ENCODE peak calls at places on chromosomes 5 and 9, in nine cellular contexts. One of them, this sample, is unnamed.

GRCh38 chr5:41636605-41637004 is 126.2 kb upstream of the PLCXD3 start:
- DNase-seq in RPMI8226: peak
- DNase-seq in Caki2: no peak
- DNase-seq in GM12865: peak
- DNase-seq in left lobe of liver: no peak
- DNase-seq in stimulated activated CD4-positive, alpha-beta T cell treated with anti-CD3 and anti-CD28 coated beads, Interleukin-2, amount 100 ng/mL, for 24 hours: no peak
- DNase-seq in endothelial cell of umbilical vein: peak
- DNase-seq in HS-27A: no peak
- DNase-seq in activated CD8-positive, alpha-beta memory T cell treated with anti-CD3 and anti-CD28 coated beads for 48 hours: no peak
- DNase-seq in this sample: no peak

GRCh38 chr9:83536332-83536731 is 1.9 kb downstream of the FRMD3 start:
- DNase-seq in activated CD8-positive, alpha-beta memory T cell treated with anti-CD3 and anti-CD28 coated beads for 48 hours: no peak
- DNase-seq in stimulated activated CD4-positive, alpha-beta T cell treated with anti-CD3 and anti-CD28 coated beads, Interleukin-2, amount 100 ng/mL, for 24 hours: no peak
- DNase-seq in endothelial cell of umbilical vein: no peak
- DNase-seq in Caki2: no peak
- DNase-seq in HS-27A: no peak
- DNase-seq in left lobe of liver: no peak
- DNase-seq in RPMI8226: peak
- DNase-seq in GM12865: no peak
- DNase-seq in this sample: no peak

GRCh38 chr5:98735806-98736507 is 37.5 kb upstream of the RGMB start:
- DNase-seq in Caki2: no peak
- DNase-seq in stimulated activated CD4-positive, alpha-beta T cell treated with anti-CD3 and anti-CD28 coated beads, Interleukin-2, amount 100 ng/mL, for 24 hours: no peak
- DNase-seq in HS-27A: no peak
- DNase-seq in activated CD8-positive, alpha-beta memory T cell treated with anti-CD3 and anti-CD28 coated beads for 48 hours: no peak
- DNase-seq in left lobe of liver: no peak
- DNase-seq in RPMI8226: no peak
- DNase-seq in GM12865: no peak
- DNase-seq in endothelial cell of umbilical vein: no peak
- DNase-seq in this sample: no peak

GRCh38 chr9:5651246-5651645 is 22.3 kb downstream of the RIC1 start:
- DNase-seq in endothelial cell of umbilical vein: peak
- DNase-seq in GM12865: no peak
- DNase-seq in Caki2: no peak
- DNase-seq in left lobe of liver: no peak
- DNase-seq in RPMI8226: no peak
- DNase-seq in stimulated activated CD4-positive, alpha-beta T cell treated with anti-CD3 and anti-CD28 coated beads, Interleukin-2, amount 100 ng/mL, for 24 hours: no peak
- DNase-seq in activated CD8-positive, alpha-beta memory T cell treated with anti-CD3 and anti-CD28 coated beads for 48 hours: no peak
- DNase-seq in HS-27A: no peak
- DNase-seq in this sample: no peak

GRCh38 chr9:124855944-124856773 is 2.9 kb downstream of the WDR38 start:
- DNase-seq in activated CD8-positive, alpha-beta memory T cell treated with anti-CD3 and anti-CD28 coated beads for 48 hours: no peak
- DNase-seq in left lobe of liver: no peak
- DNase-seq in Caki2: peak
- DNase-seq in HS-27A: no peak
- DNase-seq in RPMI8226: peak
- DNase-seq in GM12865: peak
- DNase-seq in endothelial cell of umbilical vein: no peak
- DNase-seq in stimulated activated CD4-positive, alpha-beta T cell treated with anti-CD3 and anti-CD28 coated beads, Interleukin-2, amount 100 ng/mL, for 24 hours: no peak
- DNase-seq in this sample: no peak

GRCh38 chr9:4615251-4615650 is 46.8 kb upstream of the PLPP6 start:
- DNase-seq in activated CD8-positive, alpha-beta memory T cell treated with anti-CD3 and anti-CD28 coated beads for 48 hours: no peak
- DNase-seq in left lobe of liver: peak
- DNase-seq in GM12865: no peak
- DNase-seq in RPMI8226: no peak
- DNase-seq in Caki2: no peak
- DNase-seq in endothelial cell of umbilical vein: no peak
- DNase-seq in HS-27A: no peak
- DNase-seq in stimulated activated CD4-positive, alpha-beta T cell treated with anti-CD3 and anti-CD28 coated beads, Interleukin-2, amount 100 ng/mL, for 24 hours: no peak
- DNase-seq in this sample: peak

GRCh38 chr5:159100022-159100927 is 559 bp upstream of the EBF1 start:
- DNase-seq in activated CD8-positive, alpha-beta memory T cell treated with anti-CD3 and anti-CD28 coated beads for 48 hours: peak
- DNase-seq in left lobe of liver: peak
- DNase-seq in GM12865: peak
- DNase-seq in RPMI8226: peak
- DNase-seq in endothelial cell of umbilical vein: peak
- DNase-seq in Caki2: peak
- DNase-seq in HS-27A: peak
- DNase-seq in stimulated activated CD4-positive, alpha-beta T cell treated with anti-CD3 and anti-CD28 coated beads, Interleukin-2, amount 100 ng/mL, for 24 hours: peak
- DNase-seq in this sample: peak

GRCh38 chr9:93151097-93151784 is 17.2 kb upstream of the NINJ1 start:
- DNase-seq in stimulated activated CD4-positive, alpha-beta T cell treated with anti-CD3 and anti-CD28 coated beads, Interleukin-2, amount 100 ng/mL, for 24 hours: no peak
- DNase-seq in HS-27A: no peak
- DNase-seq in RPMI8226: no peak
- DNase-seq in GM12865: no peak
- DNase-seq in endothelial cell of umbilical vein: no peak
- DNase-seq in left lobe of liver: no peak
- DNase-seq in Caki2: no peak
- DNase-seq in activated CD8-positive, alpha-beta memory T cell treated with anti-CD3 and anti-CD28 coated beads for 48 hours: no peak
- DNase-seq in this sample: no peak

This sample was measured in astrocyte of the cerebellum.